ENCODE peak calls at places on chromosomes 4 and X, in eight cellular contexts. One of them, this sample, is unnamed.
A peak's percentile ranks its signal among the peaks of the same experiment; 100 is the strongest.

GRCh38 chr4:80876810-80877209 is 153.7 kb upstream of the BMP3 start:
- DNase-seq in stimulated activated CD8-positive, alpha-beta memory T cell treated with anti-CD3 and anti-CD28 coated beads, Interleukin-12 subunit alpha, Interleukin-12 subunit beta, amount 100 ng/mL, for 4 hours: no peak
- DNase-seq in NCI-H1105: no peak
- DNase-seq in HTR-8/SVneo: no peak
- DNase-seq in LoVo: no peak
- DNase-seq in activated CD4-positive, alpha-beta T cell treated with anti-CD3 and anti-CD28 coated beads, Interleukin-2, amount 50 U/mL, for 24 hours: no peak
- DNase-seq in GM03348: peak; percentile 13
- DNase-seq in NCI-H1417 treated with DMSO at 0.1 percent for 48 hours: no peak
- DNase-seq in this sample: no peak

GRCh38 chrX:21740329-21741274 is 17.3 kb downstream of the SMPX start:
- DNase-seq in stimulated activated CD8-positive, alpha-beta memory T cell treated with anti-CD3 and anti-CD28 coated beads, Interleukin-12 subunit alpha, Interleukin-12 subunit beta, amount 100 ng/mL, for 4 hours: no peak
- DNase-seq in NCI-H1105: no peak
- DNase-seq in GM03348: no peak
- DNase-seq in activated CD4-positive, alpha-beta T cell treated with anti-CD3 and anti-CD28 coated beads, Interleukin-2, amount 50 U/mL, for 24 hours: no peak
- DNase-seq in LoVo: no peak
- DNase-seq in NCI-H1417 treated with DMSO at 0.1 percent for 48 hours: no peak
- DNase-seq in HTR-8/SVneo: no peak
- DNase-seq in this sample: no peak

GRCh38 chr4:1167244-1167949 is 5.0 kb downstream of the SPON2 start:
- DNase-seq in LoVo: peak; percentile 95
- DNase-seq in stimulated activated CD8-positive, alpha-beta memory T cell treated with anti-CD3 and anti-CD28 coated beads, Interleukin-12 subunit alpha, Interleukin-12 subunit beta, amount 100 ng/mL, for 4 hours: peak; percentile 77
- DNase-seq in activated CD4-positive, alpha-beta T cell treated with anti-CD3 and anti-CD28 coated beads, Interleukin-2, amount 50 U/mL, for 24 hours: peak; percentile 64
- DNase-seq in NCI-H1417 treated with DMSO at 0.1 percent for 48 hours: no peak
- DNase-seq in HTR-8/SVneo: peak; percentile 90
- DNase-seq in NCI-H1105: peak; percentile 79
- DNase-seq in GM03348: peak; percentile 91
- DNase-seq in this sample: no peak

GRCh38 chr4:145828802-145829485 is 109.7 kb downstream of the ZNF827 start:
- DNase-seq in NCI-H1105: no peak
- DNase-seq in GM03348: no peak
- DNase-seq in activated CD4-positive, alpha-beta T cell treated with anti-CD3 and anti-CD28 coated beads, Interleukin-2, amount 50 U/mL, for 24 hours: no peak
- DNase-seq in HTR-8/SVneo: no peak
- DNase-seq in stimulated activated CD8-positive, alpha-beta memory T cell treated with anti-CD3 and anti-CD28 coated beads, Interleukin-12 subunit alpha, Interleukin-12 subunit beta, amount 100 ng/mL, for 4 hours: no peak
- DNase-seq in LoVo: no peak
- DNase-seq in NCI-H1417 treated with DMSO at 0.1 percent for 48 hours: no peak
- DNase-seq in this sample: no peak

GRCh38 chr4:31104596-31104995 is 384.4 kb downstream of the PCDH7 start:
- DNase-seq in activated CD4-positive, alpha-beta T cell treated with anti-CD3 and anti-CD28 coated beads, Interleukin-2, amount 50 U/mL, for 24 hours: no peak
- DNase-seq in NCI-H1417 treated with DMSO at 0.1 percent for 48 hours: no peak
- DNase-seq in stimulated activated CD8-positive, alpha-beta memory T cell treated with anti-CD3 and anti-CD28 coated beads, Interleukin-12 subunit alpha, Interleukin-12 subunit beta, amount 100 ng/mL, for 4 hours: no peak
- DNase-seq in LoVo: no peak
- DNase-seq in GM03348: no peak
- DNase-seq in HTR-8/SVneo: no peak
- DNase-seq in NCI-H1105: no peak
- DNase-seq in this sample: no peak

GRCh38 chr4:38734886-38735285 is 47.9 kb downstream of the TLR10 start:
- DNase-seq in GM03348: no peak
- DNase-seq in stimulated activated CD8-positive, alpha-beta memory T cell treated with anti-CD3 and anti-CD28 coated beads, Interleukin-12 subunit alpha, Interleukin-12 subunit beta, amount 100 ng/mL, for 4 hours: no peak
- DNase-seq in HTR-8/SVneo: no peak
- DNase-seq in NCI-H1105: no peak
- DNase-seq in activated CD4-positive, alpha-beta T cell treated with anti-CD3 and anti-CD28 coated beads, Interleukin-2, amount 50 U/mL, for 24 hours: no peak
- DNase-seq in NCI-H1417 treated with DMSO at 0.1 percent for 48 hours: no peak
- DNase-seq in LoVo: no peak
- DNase-seq in this sample: no peak

GRCh38 chrX:48472851-48473717 is 2.9 kb upstream of the FTSJ1 start:
- DNase-seq in NCI-H1417 treated with DMSO at 0.1 percent for 48 hours: no peak
- DNase-seq in LoVo: no peak
- DNase-seq in HTR-8/SVneo: no peak
- DNase-seq in stimulated activated CD8-positive, alpha-beta memory T cell treated with anti-CD3 and anti-CD28 coated beads, Interleukin-12 subunit alpha, Interleukin-12 subunit beta, amount 100 ng/mL, for 4 hours: no peak
- DNase-seq in GM03348: no peak
- DNase-seq in NCI-H1105: no peak
- DNase-seq in activated CD4-positive, alpha-beta T cell treated with anti-CD3 and anti-CD28 coated beads, Interleukin-2, amount 50 U/mL, for 24 hours: no peak
- DNase-seq in this sample: no peak

GRCh38 chr4:55386073-55386472 is 9.7 kb upstream of the TMEM165 start:
- DNase-seq in HTR-8/SVneo: no peak
- DNase-seq in stimulated activated CD8-positive, alpha-beta memory T cell treated with anti-CD3 and anti-CD28 coated beads, Interleukin-12 subunit alpha, Interleukin-12 subunit beta, amount 100 ng/mL, for 4 hours: no peak
- DNase-seq in activated CD4-positive, alpha-beta T cell treated with anti-CD3 and anti-CD28 coated beads, Interleukin-2, amount 50 U/mL, for 24 hours: no peak
- DNase-seq in LoVo: no peak
- DNase-seq in NCI-H1417 treated with DMSO at 0.1 percent for 48 hours: no peak
- DNase-seq in GM03348: peak; percentile 12
- DNase-seq in NCI-H1105: no peak
- DNase-seq in this sample: no peak

GRCh38 chrX:70172964-70173363 is 4.3 kb upstream of the DGAT2L6 start:
- DNase-seq in NCI-H1105: no peak
- DNase-seq in LoVo: no peak
- DNase-seq in NCI-H1417 treated with DMSO at 0.1 percent for 48 hours: no peak
- DNase-seq in GM03348: no peak
- DNase-seq in activated CD4-positive, alpha-beta T cell treated with anti-CD3 and anti-CD28 coated beads, Interleukin-2, amount 50 U/mL, for 24 hours: no peak
- DNase-seq in HTR-8/SVneo: no peak
- DNase-seq in stimulated activated CD8-positive, alpha-beta memory T cell treated with anti-CD3 and anti-CD28 coated beads, Interleukin-12 subunit alpha, Interleukin-12 subunit beta, amount 100 ng/mL, for 4 hours: no peak
- DNase-seq in this sample: no peak

GRCh38 chrX:73826996-73827395 is 264.0 kb downstream of the CHIC1 start:
- DNase-seq in HTR-8/SVneo: no peak
- DNase-seq in activated CD4-positive, alpha-beta T cell treated with anti-CD3 and anti-CD28 coated beads, Interleukin-2, amount 50 U/mL, for 24 hours: no peak
- DNase-seq in stimulated activated CD8-positive, alpha-beta memory T cell treated with anti-CD3 and anti-CD28 coated beads, Interleukin-12 subunit alpha, Interleukin-12 subunit beta, amount 100 ng/mL, for 4 hours: no peak
- DNase-seq in NCI-H1105: no peak
- DNase-seq in LoVo: no peak
- DNase-seq in NCI-H1417 treated with DMSO at 0.1 percent for 48 hours: no peak
- DNase-seq in GM03348: no peak
- DNase-seq in this sample: no peak

GRCh38 chrX:134191276-134191675 is 45.7 kb upstream of the CCDC160 start:
- DNase-seq in GM03348: no peak
- DNase-seq in LoVo: no peak
- DNase-seq in HTR-8/SVneo: no peak
- DNase-seq in NCI-H1105: no peak
- DNase-seq in stimulated activated CD8-positive, alpha-beta memory T cell treated with anti-CD3 and anti-CD28 coated beads, Interleukin-12 subunit alpha, Interleukin-12 subunit beta, amount 100 ng/mL, for 4 hours: no peak
- DNase-seq in activated CD4-positive, alpha-beta T cell treated with anti-CD3 and anti-CD28 coated beads, Interleukin-2, amount 50 U/mL, for 24 hours: no peak
- DNase-seq in NCI-H1417 treated with DMSO at 0.1 percent for 48 hours: no peak
- DNase-seq in this sample: no peak

GRCh38 chrX:108696690-108697089 is 39.7 kb downstream of the IRS4 start:
- DNase-seq in NCI-H1417 treated with DMSO at 0.1 percent for 48 hours: no peak
- DNase-seq in stimulated activated CD8-positive, alpha-beta memory T cell treated with anti-CD3 and anti-CD28 coated beads, Interleukin-12 subunit alpha, Interleukin-12 subunit beta, amount 100 ng/mL, for 4 hours: no peak
- DNase-seq in HTR-8/SVneo: no peak
- DNase-seq in NCI-H1105: no peak
- DNase-seq in activated CD4-positive, alpha-beta T cell treated with anti-CD3 and anti-CD28 coated beads, Interleukin-2, amount 50 U/mL, for 24 hours: no peak
- DNase-seq in LoVo: no peak
- DNase-seq in GM03348: no peak
- DNase-seq in this sample: no peak

GRCh38 chr4:136662539-136662938 is 869.8 kb downstream of the PCDH18 start:
- DNase-seq in GM03348: no peak
- DNase-seq in stimulated activated CD8-positive, alpha-beta memory T cell treated with anti-CD3 and anti-CD28 coated beads, Interleukin-12 subunit alpha, Interleukin-12 subunit beta, amount 100 ng/mL, for 4 hours: no peak
- DNase-seq in NCI-H1105: no peak
- DNase-seq in HTR-8/SVneo: no peak
- DNase-seq in LoVo: no peak
- DNase-seq in activated CD4-positive, alpha-beta T cell treated with anti-CD3 and anti-CD28 coated beads, Interleukin-2, amount 50 U/mL, for 24 hours: no peak
- DNase-seq in NCI-H1417 treated with DMSO at 0.1 percent for 48 hours: no peak
- DNase-seq in this sample: no peak

This sample was measured in AG09309.